ENCODE peak calls at places on chromosomes 1 and 21, in four cellular contexts. P is GM23338, H is dorsolateral prefrontal cortex, Y is left cardiac atrium. J is an unnamed sample.

GRCh38 chr21:32994305-32994704 is 31.4 kb upstream of the OLIG2 start:
- DNase-seq in P (peak; percentile 57), H (no peak), Y (no peak), J (no peak)

GRCh38 chr21:26153758-26154157 is 16.8 kb downstream of the APP start:
- DNase-seq in P (no peak), H (no peak), Y (no peak), J (no peak)

GRCh38 chr1:206935491-206936067 is 10.7 kb downstream of the PIGR start:
- DNase-seq in P (peak; percentile 90), H (no peak), Y (no peak), J (peak; percentile 70)

GRCh38 chr1:81437649-81438048 is 363.1 kb upstream of the ADGRL2 start:
- DNase-seq in P (no peak), H (no peak), Y (no peak), J (no peak)

GRCh38 chr1:95309031-95309459 is 75.0 kb downstream of the RWDD3 start:
- DNase-seq in P (peak; percentile 86), H (peak; percentile 57), Y (no peak), J (no peak)

GRCh38 chr1:41102653-41103052 is 81.1 kb upstream of the SLFNL1 start:
- DNase-seq in P (no peak), H (no peak), Y (no peak), J (no peak)

GRCh38 chr1:102002057-102002456 is 5.3 kb upstream of the OLFM3 start:
- DNase-seq in P (no peak), H (no peak), Y (no peak), J (no peak)

GRCh38 chr1:170700842-170701305 is 36.9 kb downstream of the PRRX1 start:
- DNase-seq in P (no peak), H (no peak), Y (no peak), J (no peak)

GRCh38 chr1:76198452-76198851 is 123.9 kb downstream of the ST6GALNAC3 start:
- DNase-seq in P (no peak), H (no peak), Y (no peak), J (no peak)

GRCh38 chr21:16794944-16795343 is 717.9 kb upstream of the CXADR start:
- DNase-seq in P (no peak), H (no peak), Y (peak; percentile 28), J (no peak)

GRCh38 chr1:53409695-53410094 is 49.5 kb upstream of the DMRTB1 start:
- DNase-seq in P (peak; percentile 21), H (no peak), Y (no peak), J (no peak)

GRCh38 chr1:170698711-170699275 is 34.9 kb downstream of the PRRX1 start:
- DNase-seq in P (peak; percentile 21), H (peak; percentile 37), Y (no peak), J (no peak)

GRCh38 chr1:5856246-5856815 is 135.9 kb downstream of the NPHP4 start:
- DNase-seq in P (peak; percentile 14), H (no peak), Y (no peak), J (no peak)

GRCh38 chr1:36322786-36323635 is 434 bp downstream of the EVA1B start:
- DNase-seq in P (peak; percentile 71), H (no peak), Y (peak; percentile 63), J (peak; percentile 62)

GRCh38 chr1:181124206-181124825 is 35.8 kb downstream of the IER5 start:
- DNase-seq in P (no peak), H (no peak), Y (no peak), J (no peak)

GRCh38 chr1:160776178-160776577 is 19.8 kb upstream of the LY9 start:
- DNase-seq in P (no peak), H (no peak), Y (no peak), J (no peak)

GRCh38 chr1:69070660-69071373 is 496.9 kb upstream of the LRRC7 start:
- DNase-seq in P (no peak), H (no peak), Y (no peak), J (no peak)

GRCh38 chr1:175742790-175743459 is 470 bp downstream of the TNR start:
- DNase-seq in P (peak; percentile 88), H (peak; percentile 41), Y (no peak), J (no peak)

GRCh38 chr21:44865561-44866280 is 7.8 kb downstream of the PTTG1IP start:
- DNase-seq in P (no peak), H (no peak), Y (no peak), J (no peak)

GRCh38 chr1:22876359-22877111 is 96.1 kb downstream of the LACTBL1 start:
- DNase-seq in P (peak; percentile 18), H (no peak), Y (peak; percentile 44), J (no peak)

GRCh38 chr1:94543893-94544635 is 2.5 kb upstream of the F3 start:
- DNase-seq in P (no peak), H (no peak), Y (no peak), J (no peak)

GRCh38 chr21:42844411-42845113 is 34.8 kb downstream of the WDR4 start:
- DNase-seq in P (no peak), H (no peak), Y (no peak), J (peak; percentile 78)

GRCh38 chr1:94049791-94050190 is 71.2 kb downstream of the ABCA4 start:
- DNase-seq in P (no peak), H (no peak), Y (no peak), J (peak; percentile 60)

GRCh38 chr1:4118746-4119515 is 218.9 kb upstream of the C1orf174 start:
- DNase-seq in P (no peak), H (peak; percentile 3), Y (no peak), J (no peak)

GRCh38 chr1:235741294-235741693 is 91.7 kb upstream of the GNG4 start:
- DNase-seq in P (no peak), H (no peak), Y (no peak), J (no peak)

GRCh38 chr1:184800876-184801275 is 46.2 kb upstream of the EDEM3 start:
- DNase-seq in P (no peak), H (no peak), Y (no peak), J (no peak)

GRCh38 chr1:10793129-10793651 is 3.3 kb downstream of the CASZ1 start:
- DNase-seq in P (peak; percentile 61), H (no peak), Y (no peak), J (no peak)

GRCh38 chr1:84688461-84689061 is 1.7 kb downstream of the SSX2IP start:
- DNase-seq in P (no peak), H (no peak), Y (no peak), J (no peak)

GRCh38 chr1:93738075-93738622 is 56.5 kb upstream of the BCAR3 start:
- DNase-seq in P (no peak), H (no peak), Y (no peak), J (no peak)

GRCh38 chr1:154474802-154475201 is 27.2 kb upstream of the TDRD10 start:
- DNase-seq in P (no peak), H (peak; percentile 94), Y (peak; percentile 47), J (peak; percentile 75)

GRCh38 chr1:212665241-212666115 is 34.2 kb downstream of the BATF3 start:
- DNase-seq in P (peak; percentile 87), H (peak; percentile 60), Y (peak; percentile 87), J (peak; percentile 90)

GRCh38 chr1:229199261-229199850 is 71.6 kb upstream of the RAB4A start:
- DNase-seq in P (peak; percentile 53), H (no peak), Y (no peak), J (no peak)

GRCh38 chr1:43936470-43937151 is 3.0 kb downstream of the ARTN start:
- DNase-seq in P (peak; percentile 85), H (no peak), Y (peak; percentile 49), J (peak; percentile 63)

GRCh38 chr1:57061369-57061768 is 95.6 kb upstream of the C8B start:
- DNase-seq in P (no peak), H (no peak), Y (no peak), J (no peak)

GRCh38 chr1:248596615-248597014 is 885 bp downstream of the OR2T10 start:
- DNase-seq in P (no peak), H (no peak), Y (no peak), J (no peak)

GRCh38 chr1:208709981-208710380 is 465.8 kb upstream of the PLXNA2 start:
- DNase-seq in P (no peak), H (no peak), Y (no peak), J (no peak)

GRCh38 chr1:38045431-38046332 is 911 bp downstream of the POU3F1 start:
- DNase-seq in P (peak; percentile 70), H (no peak), Y (no peak), J (peak; percentile 57)

GRCh38 chr1:159798893-159799292 is 3.3 kb upstream of the FCRL6 start:
- DNase-seq in P (peak; percentile 95), H (peak; percentile 32), Y (peak; percentile 77), J (no peak)

GRCh38 chr1:87017994-87018672 is 103.7 kb downstream of the HS2ST1 start:
- DNase-seq in P (peak; percentile 11), H (no peak), Y (no peak), J (no peak)

J was measured in lower lobe of right lung.